ENCODE peak calls at places on chromosomes 16 and 17, in five cellular contexts. J, T, S, W and O are unnamed samples.

GRCh38 chr16:84218176-84218776 is 21.5 kb downstream of the KCNG4 start:
- DNase-seq in W (no peak), J (no peak), S (no peak), T (no peak), O (no peak)

GRCh38 chr16:50268352-50268751 is 2.0 kb downstream of the ADCY7 start:
- DNase-seq in T (no peak), S (no peak), W (no peak), J (no peak), O (no peak)

GRCh38 chr17:63435681-63436522 is 10.2 kb downstream of the CYB561 start:
- DNase-seq in T (peak; percentile 80), S (no peak), W (no peak), J (no peak), O (no peak)

GRCh38 chr16:54216268-54217187 is 70.1 kb downstream of the IRX3 start:
- DNase-seq in J (no peak), S (peak; percentile 13), W (no peak), T (no peak), O (no peak)

GRCh38 chr17:45812102-45812501 is 28.0 kb downstream of the CRHR1 start:
- DNase-seq in J (peak; percentile 37), S (peak; percentile 9), T (no peak), W (no peak), O (no peak)

GRCh38 chr17:172401-172800 is 9.0 kb downstream of the DOC2B start:
- DNase-seq in J (no peak), T (no peak), W (no peak), S (no peak), O (no peak)

GRCh38 chr17:49556183-49556943 is 19.3 kb upstream of the NXPH3 start:
- DNase-seq in T (peak; percentile 81), J (peak; percentile 49), S (peak; percentile 50), W (no peak), O (no peak)

GRCh38 chr17:62075308-62075815 is 10.3 kb upstream of the MED13 start:
- DNase-seq in S (no peak), W (no peak), J (no peak), T (no peak), O (no peak)

GRCh38 chr16:4724661-4725270 is 9.3 kb downstream of the ANKS3 start:
- DNase-seq in S (no peak), J (no peak), W (no peak), T (no peak), O (no peak)

GRCh38 chr16:5580772-5581171 is 483.2 kb upstream of the EEF2KMT start:
- DNase-seq in S (no peak), W (no peak), T (no peak), J (no peak), O (no peak)

GRCh38 chr17:6711081-6711674 is 2.0 kb downstream of the SLC13A5 start:
- DNase-seq in T (no peak), J (no peak), W (no peak), S (no peak), O (no peak)

GRCh38 chr17:4881761-4882555 is 17.4 kb upstream of the C17orf107 start:
- DNase-seq in T (peak; percentile 85), J (no peak), S (no peak), W (no peak), O (peak; percentile 18)

GRCh38 chr16:75727221-75727620 is 931 bp upstream of the CPHXL start:
- DNase-seq in S (no peak), T (no peak), J (no peak), W (no peak), O (no peak)

GRCh38 chr16:84095466-84095865 is 21.3 kb downstream of the MBTPS1 start:
- DNase-seq in T (no peak), W (no peak), S (no peak), J (no peak), O (no peak)

GRCh38 chr16:82627811-82628339 is 1.1 kb downstream of the CDH13 start:
- DNase-seq in W (no peak), T (no peak), J (no peak), S (peak; percentile 18), O (no peak)

GRCh38 chr17:77796201-77796860 is 162.2 kb upstream of the TNRC6C start:
- DNase-seq in S (peak; percentile 35), T (peak; percentile 18), J (no peak), W (no peak), O (no peak)

GRCh38 chr17:32794533-32795246 is 82.2 kb downstream of the MYO1D start:
- DNase-seq in W (no peak), J (no peak), S (no peak), T (peak; percentile 66), O (no peak)

GRCh38 chr17:16989953-16990860 is 18.3 kb upstream of the TNFRSF13B start:
- DNase-seq in W (peak; percentile 21), J (no peak), S (peak; percentile 77), T (no peak), O (no peak)

GRCh38 chr17:77802811-77803220 is 155.7 kb upstream of the TNRC6C start:
- DNase-seq in S (no peak), T (peak; percentile 39), J (no peak), W (no peak), O (no peak)

GRCh38 chr16:4798456-4798855 is 3.3 kb downstream of the SMIM22 start:
- DNase-seq in S (no peak), J (no peak), T (no peak), W (no peak), O (no peak)

GRCh38 chr17:65173284-65173793 is 36.2 kb downstream of the RGS9 start:
- DNase-seq in J (no peak), S (peak; percentile 29), W (no peak), T (peak; percentile 53), O (no peak)

GRCh38 chr16:56409195-56409594 is 16.1 kb downstream of the AMFR start:
- DNase-seq in T (no peak), J (no peak), W (no peak), S (peak; percentile 56), O (no peak)

GRCh38 chr17:27282054-27282501 is 11.8 kb upstream of the WSB1 start:
- DNase-seq in W (no peak), J (no peak), T (no peak), S (peak; percentile 91), O (no peak)

GRCh38 chr17:10614536-10615155 is 42.5 kb downstream of the MYH3 start:
- DNase-seq in W (peak; percentile 7), S (peak; percentile 70), J (peak; percentile 42), T (no peak), O (no peak)

GRCh38 chr17:21029032-21029431 is 13.8 kb downstream of the USP22 start:
- DNase-seq in J (no peak), W (no peak), S (peak; percentile 82), T (no peak), O (no peak)

GRCh38 chr17:75345514-75346167 is 56.4 kb upstream of the SLC25A19 start:
- DNase-seq in T (no peak), S (no peak), J (no peak), W (no peak), O (peak; percentile 90)

GRCh38 chr17:44137891-44138709 is 3.6 kb upstream of the HROB start:
- DNase-seq in J (peak; percentile 95), T (peak; percentile 73), S (peak; percentile 99), W (peak; percentile 98), O (no peak)

GRCh38 chr16:51713502-51713901 is 562.4 kb upstream of the SALL1 start:
- DNase-seq in S (no peak), J (no peak), T (no peak), W (no peak), O (no peak)

DNA sequence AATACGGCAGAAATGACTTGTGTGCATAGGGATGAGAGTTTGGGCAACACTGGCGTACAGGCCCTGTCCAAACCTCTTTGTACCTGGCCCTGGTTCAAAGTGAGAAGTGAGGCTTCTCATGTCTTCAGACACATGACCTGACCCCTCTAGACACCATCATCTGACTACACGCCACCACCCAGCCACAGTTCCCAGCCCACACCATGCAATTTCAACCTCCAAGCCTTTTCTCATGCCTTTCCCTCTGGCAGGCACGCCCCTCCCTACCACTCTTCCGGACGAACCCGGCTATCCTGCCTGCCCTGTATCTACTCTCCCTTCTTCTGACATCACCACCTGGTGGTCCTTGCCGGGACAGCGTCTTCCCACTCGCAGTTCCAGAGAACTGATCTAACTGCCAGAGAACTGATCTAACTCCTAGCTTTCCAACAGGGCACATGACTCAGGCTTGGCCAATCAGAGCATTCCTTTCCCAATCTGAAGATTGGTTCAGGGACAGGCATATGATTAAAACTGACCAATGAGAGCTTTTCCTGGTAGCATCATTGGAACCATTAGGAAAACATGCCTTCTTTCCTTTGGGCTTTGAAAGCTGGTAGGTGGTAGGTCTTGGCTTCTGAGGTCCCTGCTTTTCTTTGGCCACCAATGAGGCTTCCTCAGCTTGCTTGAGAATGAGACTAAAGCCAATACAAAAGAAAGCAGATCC is 27.0 kb upstream of the IL21R start:
- DNase-seq in W (peak; percentile 55), T (peak; percentile 60), J (peak; percentile 94), S (peak; percentile 68), O (no peak)
- H3K4me3 ChIP-seq in W (no peak overlapping the region), T (no peak overlapping the region), J (peak overlapping the region; percentile 19), S (no peak overlapping the region), O (peak overlapping the region; percentile 59)

GRCh38 chr17:36464765-36465088 is 21.8 kb upstream of the ZNHIT3 start:
- DNase-seq in S (no peak), J (no peak), T (no peak), W (no peak), O (no peak)

GRCh38 chr17:36459601-36460000 is 26.9 kb upstream of the ZNHIT3 start:
- DNase-seq in W (no peak), J (no peak), S (no peak), T (no peak), O (no peak)

GRCh38 chr17:36461330-36462110 is 25.0 kb upstream of the ZNHIT3 start:
- DNase-seq in J (no peak), S (no peak), T (no peak), W (no peak), O (no peak)

GRCh38 chr17:36460265-36460937 is 26.1 kb upstream of the ZNHIT3 start:
- DNase-seq in J (no peak), T (no peak), W (no peak), S (no peak), O (no peak)

GRCh38 chr17:36463916-36464764 is 22.3 kb upstream of the ZNHIT3 start:
- DNase-seq in S (peak; percentile 72), T (peak; percentile 77), J (peak; percentile 47), W (no peak), O (no peak)
- TF ChIP-seq CTCF in S (no peak), T (no peak), J (no peak), W (no peak), O (no peak)

GRCh38 chr17:38324141-38324540 is 19.6 kb downstream of the GPR179 start:
- DNase-seq in T (no peak), J (no peak), W (no peak), S (peak; percentile 31), O (no peak)

GRCh38 chr17:38322897-38323296 is 20.9 kb downstream of the GPR179 start:
- DNase-seq in J (no peak), T (no peak), S (no peak), W (no peak), O (no peak)

GRCh38 chr17:38325221-38325851 is 18.4 kb downstream of the GPR179 start:
- DNase-seq in S (peak; percentile 16), T (no peak), J (no peak), W (no peak), O (no peak)

GRCh38 chr17:38326996-38327792 is 16.6 kb downstream of the GPR179 start:
- DNase-seq in J (no peak), S (no peak), T (no peak), W (no peak), O (no peak)

GRCh38 chr17:38324732-38325131 is 19.0 kb downstream of the GPR179 start:
- DNase-seq in J (no peak), W (no peak), T (no peak), S (no peak), O (no peak)
- H3K4me3 ChIP-seq in J (no peak overlapping the region), W (no peak overlapping the region), T (no peak overlapping the region), S (no peak overlapping the region), O (no peak overlapping the region)

GRCh38 chr16:81403601-81404391 is 40.8 kb upstream of the CMIP start:
- DNase-seq in S (peak; percentile 57), W (peak; percentile 8), T (peak; percentile 92), J (peak; percentile 85), O (peak; percentile 10)
- TF ChIP-seq CTCF in S (peak; percentile 83), W (peak; percentile 92), T (peak; percentile 98), J (peak; percentile 100), O (peak; percentile 83)